ENCODE peak calls at places on chromosomes 16 and 17, in five cellular contexts. One of them, this sample, is unnamed.

GRCh38 chr17:41579484-41580243 is 7.0 kb downstream of the KRT14 start:
- DNase-seq in cardiac muscle cell: peak
- DNase-seq in cerebellum: peak
- DNase-seq in smooth muscle cell of the brain vasculature: peak
- DNase-seq in astrocyte of the hippocampus: peak
- DNase-seq in this sample: peak

GRCh38 chr16:62035115-62036092 is 834 bp downstream of the CDH8 start:
- DNase-seq in cardiac muscle cell: no peak
- DNase-seq in cerebellum: no peak
- DNase-seq in astrocyte of the hippocampus: peak
- DNase-seq in smooth muscle cell of the brain vasculature: no peak
- DNase-seq in this sample: no peak

GRCh38 chr17:50423553-50424159 is 2.4 kb upstream of the ACSF2 start:
- DNase-seq in smooth muscle cell of the brain vasculature: no peak
- DNase-seq in astrocyte of the hippocampus: peak
- DNase-seq in cardiac muscle cell: peak
- DNase-seq in cerebellum: no peak
- DNase-seq in this sample: peak

GRCh38 chr17:11853321-11854151 is 143.7 kb downstream of the ZNF18 start:
- DNase-seq in smooth muscle cell of the brain vasculature: no peak
- DNase-seq in cerebellum: peak
- DNase-seq in cardiac muscle cell: peak
- DNase-seq in astrocyte of the hippocampus: peak
- DNase-seq in this sample: no peak

GRCh38 chr17:76272541-76273434 is 7.6 kb downstream of the UBALD2 start:
- DNase-seq in smooth muscle cell of the brain vasculature: no peak
- DNase-seq in cardiac muscle cell: no peak
- DNase-seq in cerebellum: no peak
- DNase-seq in astrocyte of the hippocampus: no peak
- DNase-seq in this sample: no peak

GRCh38 chr16:73019456-73020362 is 28.2 kb downstream of the ZFHX3 start:
- DNase-seq in astrocyte of the hippocampus: peak
- DNase-seq in cardiac muscle cell: peak
- DNase-seq in cerebellum: no peak
- DNase-seq in smooth muscle cell of the brain vasculature: peak
- DNase-seq in this sample: peak

GRCh38 chr17:81908793-81909192 is 2.4 kb downstream of the PCYT2 start:
- DNase-seq in smooth muscle cell of the brain vasculature: no peak
- DNase-seq in cerebellum: no peak
- DNase-seq in astrocyte of the hippocampus: no peak
- DNase-seq in cardiac muscle cell: no peak
- DNase-seq in this sample: no peak

GRCh38 chr17:44387773-44388172 is 1.7 kb downstream of the ITGA2B start:
- DNase-seq in astrocyte of the hippocampus: no peak
- DNase-seq in smooth muscle cell of the brain vasculature: no peak
- DNase-seq in cardiac muscle cell: no peak
- DNase-seq in cerebellum: no peak
- DNase-seq in this sample: no peak

GRCh38 chr16:51888534-51888933 is 658.4 kb downstream of the TOX3 start:
- DNase-seq in smooth muscle cell of the brain vasculature: no peak
- DNase-seq in astrocyte of the hippocampus: no peak
- DNase-seq in cardiac muscle cell: no peak
- DNase-seq in cerebellum: no peak
- DNase-seq in this sample: no peak

GRCh38 chr16:77675464-77676324 is 46.6 kb upstream of the NUDT7 start:
- DNase-seq in astrocyte of the hippocampus: peak
- DNase-seq in smooth muscle cell of the brain vasculature: peak
- DNase-seq in cardiac muscle cell: peak
- DNase-seq in cerebellum: peak
- DNase-seq in this sample: peak

GRCh38 chr16:68324780-68325357 is 14.1 kb downstream of the PRMT7 start:
- DNase-seq in cardiac muscle cell: no peak
- DNase-seq in cerebellum: no peak
- DNase-seq in astrocyte of the hippocampus: no peak
- DNase-seq in smooth muscle cell of the brain vasculature: no peak
- DNase-seq in this sample: no peak

GRCh38 chr17:73534575-73534940 is 109.7 kb downstream of the SDK2 start:
- DNase-seq in cerebellum: no peak
- DNase-seq in smooth muscle cell of the brain vasculature: no peak
- DNase-seq in astrocyte of the hippocampus: no peak
- DNase-seq in cardiac muscle cell: no peak
- DNase-seq in this sample: no peak